ENCODE peak calls at places on chromosomes 3 and 15, in four cellular contexts. Z, L, H and R are unnamed samples.
A peak's percentile ranks its signal among the peaks of the same experiment; 100 is the strongest.

GRCh38 chr3:156483961-156484787 is 70.7 kb downstream of the SSR3 start:
- DNase-seq in Z (no peak), L (peak; percentile 68), H (no peak), R (peak; percentile 50)

GRCh38 chr3:123791417-123791816 is 92.7 kb downstream of the MYLK start:
- DNase-seq in Z (no peak), L (peak; percentile 38), H (no peak), R (peak; percentile 73)

GRCh38 chr15:33292718-33293307 is 18.0 kb upstream of the RYR3 start:
- DNase-seq in Z (no peak), L (peak; percentile 62), H (no peak), R (peak; percentile 79)

GRCh38 chr15:77531191-77532000 is 101.3 kb downstream of the LINGO1 start:
- DNase-seq in Z (no peak), L (no peak), H (no peak), R (no peak)

GRCh38 chr3:48464713-48465221 is 18.2 kb downstream of the ATRIP start:
- DNase-seq in Z (no peak), L (no peak), H (no peak), R (no peak)

GRCh38 chr15:29945943-29946591 is 123.8 kb upstream of the TJP1 start:
- DNase-seq in Z (no peak), L (peak; percentile 94), H (no peak), R (peak; percentile 33)

GRCh38 chr3:197186887-197187588 is 111.4 kb downstream of the DLG1 start:
- DNase-seq in Z (no peak), L (peak; percentile 63), H (no peak), R (peak; percentile 77)

GRCh38 chr3:17579289-17580031 is 163.0 kb downstream of the TBC1D5 start:
- DNase-seq in Z (no peak), L (peak; percentile 13), H (no peak), R (peak; percentile 33)

GRCh38 chr15:100891316-100892012 is 11.8 kb downstream of the ALDH1A3 start:
- DNase-seq in Z (no peak), L (no peak), H (no peak), R (no peak)

GRCh38 chr3:148379763-148380162 is 317.9 kb upstream of the AGTR1 start:
- DNase-seq in Z (no peak), L (peak; percentile 62), H (no peak), R (peak; percentile 59)

GRCh38 chr3:133958071-133958806 is 62.6 kb upstream of the RAB6B start:
- DNase-seq in Z (no peak), L (no peak), H (no peak), R (no peak)

GRCh38 chr15:99424978-99425665 is 140.7 kb upstream of the MEF2A start:
- DNase-seq in Z (no peak), L (peak; percentile 82), H (peak; percentile 55), R (peak; percentile 90)

GRCh38 chr3:167978071-167978470 is 117.7 kb downstream of the GOLIM4 start:
- DNase-seq in Z (no peak), L (no peak), H (no peak), R (no peak)

GRCh38 chr3:131730581-131730980 is 227.8 kb upstream of the MRPL3 start:
- DNase-seq in Z (no peak), L (no peak), H (no peak), R (peak; percentile 63)

GRCh38 chr3:23219117-23219516 is 16.0 kb downstream of the UBE2E2 start:
- DNase-seq in Z (no peak), L (no peak), H (no peak), R (no peak)

GRCh38 chr3:6516143-6516542 is 344.8 kb upstream of the GRM7 start:
- DNase-seq in Z (no peak), L (no peak), H (no peak), R (no peak)

GRCh38 chr3:158847466-158847849 is 45.6 kb downstream of the MFSD1 start:
- DNase-seq in Z (no peak), L (no peak), H (no peak), R (no peak)

GRCh38 chr3:194738254-194739093 is 52.8 kb downstream of the FAM43A start:
- DNase-seq in Z (no peak), L (peak; percentile 84), H (peak; percentile 77), R (peak; percentile 73)

GRCh38 chr3:161395115-161395514 is 23.8 kb upstream of the SPTSSB start:
- DNase-seq in Z (no peak), L (no peak), H (no peak), R (no peak)

GRCh38 chr3:187929115-187929828 is 184.0 kb upstream of the BCL6 start:
- DNase-seq in Z (no peak), L (no peak), H (no peak), R (no peak)

GRCh38 chr15:53811530-53811929 is 52.1 kb upstream of the WDR72 start:
- DNase-seq in Z (no peak), L (peak; percentile 22), H (no peak), R (peak; percentile 34)

GRCh38 chr3:24259901-24260512 is 234.6 kb downstream of the THRB start:
- DNase-seq in Z (no peak), L (no peak), H (no peak), R (peak; percentile 26)

GRCh38 chr15:93235926-93236781 is 147.1 kb upstream of the RGMA start:
- DNase-seq in Z (no peak), L (no peak), H (peak; percentile 32), R (no peak)

GRCh38 chr15:96115642-96116041 is 214.9 kb upstream of the NR2F2 start:
- DNase-seq in Z (no peak), L (peak; percentile 52), H (no peak), R (no peak)

GRCh38 chr3:182723596-182723995 is 69.7 kb upstream of the ATP11B start:
- DNase-seq in Z (no peak), L (no peak), H (no peak), R (no peak)

GRCh38 chr3:177982034-177982433 is 554.2 kb upstream of the KCNMB2 start:
- DNase-seq in Z (no peak), L (peak; percentile 27), H (no peak), R (no peak)

GRCh38 chr3:48466386-48467109 is 20.0 kb downstream of the ATRIP start:
- DNase-seq in Z (no peak), L (no peak), H (peak; percentile 35), R (no peak)

GRCh38 chr15:100596792-100597191 is 5.2 kb downstream of the LINS1 start:
- DNase-seq in Z (no peak), L (peak; percentile 83), H (no peak), R (peak; percentile 87)

GRCh38 chr15:36958611-36959010 is 141.7 kb downstream of the MEIS2 start:
- DNase-seq in Z (no peak), L (no peak), H (no peak), R (no peak)

GRCh38 chr15:96586901-96587300 is 256.4 kb downstream of the NR2F2 start:
- DNase-seq in Z (no peak), L (no peak), H (no peak), R (no peak)

GRCh38 chr15:34436956-34437442 is 609 bp downstream of the GOLGA8A start:
- DNase-seq in Z (peak; percentile 75), L (no peak), H (peak; percentile 33), R (peak; percentile 35)
- TF ChIP-seq CTCF in Z (no peak), L (peak; percentile 13), H (peak; percentile 19), R (no peak)

DNA sequence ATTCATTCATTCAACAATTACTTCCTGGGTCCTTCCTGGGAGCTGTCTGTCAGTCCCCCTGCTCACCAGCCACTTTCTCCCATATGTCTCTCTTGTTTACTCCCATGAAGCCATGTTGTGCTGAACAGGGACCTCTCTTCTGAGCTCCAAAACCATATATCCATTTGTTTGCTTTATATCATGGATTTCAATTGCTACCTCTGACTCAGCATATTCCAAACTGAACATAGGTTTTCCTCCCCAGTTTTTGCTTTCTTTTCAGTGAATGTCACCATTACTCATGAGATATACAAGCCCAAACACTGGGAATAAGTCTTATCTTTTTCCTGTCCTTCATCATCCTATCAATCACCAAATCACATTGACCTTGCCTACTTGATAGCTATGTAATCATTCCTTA is 152.5 kb upstream of the P2RY1 start:
- DNase-seq in Z (no peak), L (peak; percentile 28), H (no peak), R (no peak)
- TF ChIP-seq CTCF in Z (no peak), L (no peak), H (no peak), R (no peak)

DNA sequence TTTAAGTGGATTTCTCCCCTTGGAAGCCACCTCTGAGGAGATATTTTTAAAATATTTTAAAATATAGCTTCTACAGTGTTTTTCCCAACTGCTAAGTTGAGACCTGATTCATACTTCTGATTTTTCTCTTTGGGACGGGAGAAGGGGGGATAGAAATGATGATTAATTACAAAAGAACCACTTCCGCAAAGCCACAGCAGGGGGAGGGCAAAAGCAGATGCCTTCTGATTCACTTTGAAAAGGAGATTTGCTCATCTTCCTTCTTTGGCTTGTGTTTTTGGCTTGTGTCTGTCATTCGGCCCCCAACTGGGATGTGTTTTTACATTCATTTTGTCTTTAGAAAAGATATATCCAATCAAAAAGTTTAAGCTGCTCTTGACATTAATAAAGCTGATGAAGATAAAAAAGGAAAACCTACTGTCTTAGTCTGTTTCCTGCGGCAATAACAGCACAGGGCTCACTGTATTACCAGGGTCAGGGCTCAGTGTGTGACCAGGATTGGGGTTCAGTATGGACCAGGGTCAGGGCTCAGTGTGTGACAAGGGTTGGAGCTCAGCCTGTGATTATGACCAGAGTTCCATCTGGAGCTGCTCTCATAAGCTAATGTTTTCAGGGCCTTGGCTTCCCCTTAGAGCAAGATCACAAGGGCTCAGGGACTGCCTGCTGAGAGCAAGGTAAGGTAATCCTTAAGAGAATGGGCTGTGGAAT is 223.2 kb downstream of the MTHFS start:
- DNase-seq in Z (no peak), L (peak; percentile 21), H (no peak), R (peak; percentile 37)
- TF ChIP-seq CTCF in Z (peak; percentile 16), L (no peak), H (no peak), R (no peak)

GRCh38 chr15:50183112-50183794 is 1.3 kb downstream of the SLC27A2 start:
- DNase-seq in Z (no peak), L (no peak), H (no peak), R (no peak)

GRCh38 chr15:50180578-50180977 is 1.4 kb upstream of the SLC27A2 start:
- DNase-seq in Z (no peak), L (no peak), H (no peak), R (no peak)

GRCh38 chr15:50181206-50181982 is 602 bp upstream of the SLC27A2 start:
- DNase-seq in Z (no peak), L (no peak), H (no peak), R (no peak)

GRCh38 chr15:50181983-50182232 is at the start of gene SLC27A2:
- DNase-seq in Z (no peak), L (no peak), H (peak; percentile 17), R (no peak)

DNA sequence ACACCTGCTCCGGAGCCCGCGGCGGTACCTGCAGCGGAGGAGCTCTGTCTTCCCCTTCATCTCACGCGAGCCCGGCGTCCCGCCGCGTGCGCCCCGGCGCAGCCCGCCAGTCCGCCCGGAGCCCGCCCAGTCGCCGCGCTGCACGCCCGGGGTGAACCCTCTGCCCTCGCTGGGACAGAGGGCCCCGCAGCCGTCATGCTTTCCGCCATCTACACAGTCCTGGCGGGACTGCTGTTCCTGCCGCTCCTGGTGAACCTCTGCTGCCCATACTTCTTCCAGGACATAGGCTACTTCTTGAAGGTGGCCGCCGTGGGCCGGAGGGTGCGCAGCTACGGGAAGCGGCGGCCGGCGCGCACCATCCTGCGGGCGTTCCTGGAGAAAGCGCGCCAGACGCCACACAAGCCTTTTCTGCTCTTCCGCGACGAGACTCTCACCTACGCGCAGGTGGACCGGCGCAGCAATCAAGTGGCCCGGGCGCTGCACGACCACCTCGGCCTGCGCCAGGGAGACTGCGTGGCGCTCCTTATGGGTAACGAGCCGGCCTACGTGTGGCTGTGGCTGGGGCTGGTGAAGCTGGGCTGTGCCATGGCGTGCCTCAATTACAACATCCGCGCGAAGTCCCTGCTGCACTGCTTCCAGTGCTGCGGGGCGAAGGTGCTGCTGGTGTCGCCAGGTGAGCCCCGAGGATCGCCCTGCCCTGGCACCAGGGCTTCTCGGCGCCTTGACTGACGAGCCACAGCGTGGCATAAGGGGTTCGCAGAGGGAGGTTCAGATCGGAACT is 427 bp downstream of the SLC27A2 start:
- DNase-seq in Z (peak; percentile 74), L (no peak), H (no peak), R (peak; percentile 41)
- TF ChIP-seq CTCF in Z (no peak), L (no peak), H (no peak), R (no peak)